ENCODE peak calls at places on chromosomes 4 and X, in eight cellular contexts. One of them, this sample, is unnamed.

GRCh38 chrX:20571611-20572010 is 304.9 kb upstream of the RPS6KA3 start:
- DNase-seq in NB4: peak
- DNase-seq in tibial nerve: no peak
- DNase-seq in psoas muscle: no peak
- DNase-seq in nephron progenitor cell: no peak
- DNase-seq in GM10248: no peak
- DNase-seq in choroid plexus epithelial cell: peak
- DNase-seq in Caco-2: no peak
- DNase-seq in this sample: no peak

GRCh38 chr4:76407440-76408119 is 13.4 kb downstream of the CCDC158 start:
- DNase-seq in NB4: no peak
- DNase-seq in tibial nerve: no peak
- DNase-seq in psoas muscle: no peak
- DNase-seq in nephron progenitor cell: no peak
- DNase-seq in GM10248: no peak
- DNase-seq in choroid plexus epithelial cell: no peak
- DNase-seq in Caco-2: no peak
- DNase-seq in this sample: no peak

GRCh38 chr4:42654606-42655005 is 2.3 kb downstream of the ATP8A1 start:
- DNase-seq in NB4: peak
- DNase-seq in tibial nerve: no peak
- DNase-seq in psoas muscle: no peak
- DNase-seq in nephron progenitor cell: no peak
- DNase-seq in GM10248: no peak
- DNase-seq in choroid plexus epithelial cell: peak
- DNase-seq in Caco-2: peak
- DNase-seq in this sample: no peak

GRCh38 chr4:114087596-114088230 is 108.3 kb upstream of the ARSJ start:
- DNase-seq in NB4: no peak
- DNase-seq in tibial nerve: no peak
- DNase-seq in psoas muscle: no peak
- DNase-seq in nephron progenitor cell: no peak
- DNase-seq in GM10248: no peak
- DNase-seq in choroid plexus epithelial cell: peak
- DNase-seq in Caco-2: no peak
- DNase-seq in this sample: no peak

GRCh38 chr4:8171941-8172924 is 13.6 kb upstream of the ABLIM2 start:
- DNase-seq in NB4: no peak
- DNase-seq in tibial nerve: no peak
- DNase-seq in psoas muscle: peak
- DNase-seq in nephron progenitor cell: no peak
- DNase-seq in GM10248: peak
- DNase-seq in choroid plexus epithelial cell: peak
- DNase-seq in Caco-2: no peak
- DNase-seq in this sample: no peak

GRCh38 chr4:152976466-152976761 is 40.3 kb downstream of the FHDC1 start:
- DNase-seq in NB4: no peak
- DNase-seq in tibial nerve: no peak
- DNase-seq in psoas muscle: no peak
- DNase-seq in nephron progenitor cell: no peak
- DNase-seq in GM10248: no peak
- DNase-seq in choroid plexus epithelial cell: no peak
- DNase-seq in Caco-2: no peak
- DNase-seq in this sample: no peak

GRCh38 chr4:73674451-73674919 is 54.2 kb upstream of the RASSF6 start:
- DNase-seq in NB4: no peak
- DNase-seq in tibial nerve: no peak
- DNase-seq in psoas muscle: no peak
- DNase-seq in nephron progenitor cell: no peak
- DNase-seq in GM10248: no peak
- DNase-seq in choroid plexus epithelial cell: peak
- DNase-seq in Caco-2: no peak
- DNase-seq in this sample: no peak

GRCh38 chrX:7158468-7158990 is 10.6 kb upstream of the PUDP start:
- DNase-seq in NB4: no peak
- DNase-seq in tibial nerve: no peak
- DNase-seq in psoas muscle: no peak
- DNase-seq in nephron progenitor cell: no peak
- DNase-seq in GM10248: no peak
- DNase-seq in choroid plexus epithelial cell: peak
- DNase-seq in Caco-2: no peak
- DNase-seq in this sample: no peak

GRCh38 chr4:3765271-3766206 is 646 bp upstream of the ADRA2C start:
- DNase-seq in NB4: no peak
- DNase-seq in tibial nerve: no peak
- DNase-seq in psoas muscle: peak
- DNase-seq in nephron progenitor cell: peak
- DNase-seq in GM10248: no peak
- DNase-seq in choroid plexus epithelial cell: peak
- DNase-seq in Caco-2: no peak
- DNase-seq in this sample: peak

GRCh38 chr4:93791570-93792195 is 36.9 kb upstream of the ATOH1 start:
- DNase-seq in NB4: peak
- DNase-seq in tibial nerve: peak
- DNase-seq in psoas muscle: no peak
- DNase-seq in nephron progenitor cell: peak
- DNase-seq in GM10248: peak
- DNase-seq in choroid plexus epithelial cell: peak
- DNase-seq in Caco-2: peak
- DNase-seq in this sample: peak

GRCh38 chrX:23745786-23746185 is 2.7 kb upstream of the ACOT9 start:
- DNase-seq in NB4: no peak
- DNase-seq in tibial nerve: no peak
- DNase-seq in psoas muscle: no peak
- DNase-seq in nephron progenitor cell: no peak
- DNase-seq in GM10248: no peak
- DNase-seq in choroid plexus epithelial cell: no peak
- DNase-seq in Caco-2: no peak
- DNase-seq in this sample: no peak

GRCh38 chr4:48025005-48025404 is 8.4 kb downstream of the NIPAL1 start:
- DNase-seq in NB4: no peak
- DNase-seq in tibial nerve: no peak
- DNase-seq in psoas muscle: no peak
- DNase-seq in nephron progenitor cell: no peak
- DNase-seq in GM10248: no peak
- DNase-seq in choroid plexus epithelial cell: peak
- DNase-seq in Caco-2: no peak
- DNase-seq in this sample: no peak

GRCh38 chr4:97998203-97998602 is 145.1 kb downstream of the STPG2 start:
- DNase-seq in NB4: no peak
- DNase-seq in tibial nerve: no peak
- DNase-seq in psoas muscle: no peak
- DNase-seq in nephron progenitor cell: no peak
- DNase-seq in GM10248: no peak
- DNase-seq in choroid plexus epithelial cell: no peak
- DNase-seq in Caco-2: no peak
- DNase-seq in this sample: no peak

GRCh38 chrX:40207626-40208025 is 109.9 kb upstream of the BCOR start:
- DNase-seq in NB4: peak
- DNase-seq in tibial nerve: no peak
- DNase-seq in psoas muscle: no peak
- DNase-seq in nephron progenitor cell: no peak
- DNase-seq in GM10248: no peak
- DNase-seq in choroid plexus epithelial cell: no peak
- DNase-seq in Caco-2: no peak
- DNase-seq in this sample: no peak

GRCh38 chr4:9867746-9868425 is 86.5 kb downstream of the DRD5 start:
- DNase-seq in NB4: no peak
- DNase-seq in tibial nerve: no peak
- DNase-seq in psoas muscle: no peak
- DNase-seq in nephron progenitor cell: peak
- DNase-seq in GM10248: no peak
- DNase-seq in choroid plexus epithelial cell: no peak
- DNase-seq in Caco-2: no peak
- DNase-seq in this sample: no peak

GRCh38 chr4:96295143-96295763 is 455.4 kb downstream of the PDHA2 start:
- DNase-seq in NB4: no peak
- DNase-seq in tibial nerve: no peak
- DNase-seq in psoas muscle: no peak
- DNase-seq in nephron progenitor cell: no peak
- DNase-seq in GM10248: no peak
- DNase-seq in choroid plexus epithelial cell: peak
- DNase-seq in Caco-2: no peak
- DNase-seq in this sample: no peak

GRCh38 chr4:48546336-48546735 is 56.3 kb downstream of the ZAR1 start:
- DNase-seq in NB4: peak
- DNase-seq in tibial nerve: no peak
- DNase-seq in psoas muscle: no peak
- DNase-seq in nephron progenitor cell: peak
- DNase-seq in GM10248: no peak
- DNase-seq in choroid plexus epithelial cell: peak
- DNase-seq in Caco-2: peak
- DNase-seq in this sample: no peak

GRCh38 chr4:112296949-112297483 is at the start of gene ALPK1:
- DNase-seq in NB4: peak
- DNase-seq in tibial nerve: no peak
- DNase-seq in psoas muscle: no peak
- DNase-seq in nephron progenitor cell: no peak
- DNase-seq in GM10248: no peak
- DNase-seq in choroid plexus epithelial cell: peak
- DNase-seq in Caco-2: no peak
- DNase-seq in this sample: no peak

GRCh38 chr4:7655549-7656243 is 221.0 kb upstream of the PSAPL1 start:
- DNase-seq in NB4: no peak
- DNase-seq in tibial nerve: no peak
- DNase-seq in psoas muscle: peak
- DNase-seq in nephron progenitor cell: peak
- DNase-seq in GM10248: no peak
- DNase-seq in choroid plexus epithelial cell: peak
- DNase-seq in Caco-2: no peak
- DNase-seq in this sample: no peak

GRCh38 chrX:47200385-47201150 is 6.9 kb downstream of the UBA1 start:
- DNase-seq in NB4: no peak
- DNase-seq in tibial nerve: peak
- DNase-seq in psoas muscle: peak
- DNase-seq in nephron progenitor cell: no peak
- DNase-seq in GM10248: no peak
- DNase-seq in choroid plexus epithelial cell: peak
- DNase-seq in Caco-2: no peak
- DNase-seq in this sample: no peak

GRCh38 chr4:128737098-128737513 is 72.4 kb upstream of the JADE1 start:
- DNase-seq in NB4: peak
- DNase-seq in tibial nerve: no peak
- DNase-seq in psoas muscle: no peak
- DNase-seq in nephron progenitor cell: no peak
- DNase-seq in GM10248: no peak
- DNase-seq in choroid plexus epithelial cell: no peak
- DNase-seq in Caco-2: no peak
- DNase-seq in this sample: no peak

GRCh38 chr4:107719211-107719926 is 665 bp downstream of the PAPSS1 start:
- DNase-seq in NB4: peak
- DNase-seq in tibial nerve: peak
- DNase-seq in psoas muscle: peak
- DNase-seq in nephron progenitor cell: no peak
- DNase-seq in GM10248: peak
- DNase-seq in choroid plexus epithelial cell: peak
- DNase-seq in Caco-2: peak
- DNase-seq in this sample: no peak

GRCh38 chr4:94419956-94420355 is 31.8 kb upstream of the PDLIM5 start:
- DNase-seq in NB4: no peak
- DNase-seq in tibial nerve: no peak
- DNase-seq in psoas muscle: no peak
- DNase-seq in nephron progenitor cell: no peak
- DNase-seq in GM10248: no peak
- DNase-seq in choroid plexus epithelial cell: peak
- DNase-seq in Caco-2: no peak
- DNase-seq in this sample: no peak

GRCh38 chrX:68307767-68308166 is 125.5 kb downstream of the OPHN1 start:
- DNase-seq in NB4: peak
- DNase-seq in tibial nerve: no peak
- DNase-seq in psoas muscle: no peak
- DNase-seq in nephron progenitor cell: no peak
- DNase-seq in GM10248: no peak
- DNase-seq in choroid plexus epithelial cell: peak
- DNase-seq in Caco-2: no peak
- DNase-seq in this sample: no peak

GRCh38 chr4:93605163-93605562 is 223.4 kb upstream of the ATOH1 start:
- DNase-seq in NB4: no peak
- DNase-seq in tibial nerve: no peak
- DNase-seq in psoas muscle: no peak
- DNase-seq in nephron progenitor cell: no peak
- DNase-seq in GM10248: no peak
- DNase-seq in choroid plexus epithelial cell: no peak
- DNase-seq in Caco-2: no peak
- DNase-seq in this sample: no peak

GRCh38 chrX:77597090-77597489 is 149.9 kb downstream of the FGF16 start:
- DNase-seq in NB4: peak
- DNase-seq in tibial nerve: no peak
- DNase-seq in psoas muscle: no peak
- DNase-seq in nephron progenitor cell: no peak
- DNase-seq in GM10248: no peak
- DNase-seq in choroid plexus epithelial cell: peak
- DNase-seq in Caco-2: no peak
- DNase-seq in this sample: no peak

GRCh38 chr4:169098054-169098896 is 88.2 kb upstream of the CBR4 start:
- DNase-seq in NB4: peak
- DNase-seq in tibial nerve: no peak
- DNase-seq in psoas muscle: no peak
- DNase-seq in nephron progenitor cell: no peak
- DNase-seq in GM10248: no peak
- DNase-seq in choroid plexus epithelial cell: peak
- DNase-seq in Caco-2: no peak
- DNase-seq in this sample: no peak

GRCh38 chrX:130575831-130576404 is 174.1 kb downstream of the RBMX2 start:
- DNase-seq in NB4: peak
- DNase-seq in tibial nerve: no peak
- DNase-seq in psoas muscle: peak
- DNase-seq in nephron progenitor cell: peak
- DNase-seq in GM10248: peak
- DNase-seq in choroid plexus epithelial cell: peak
- DNase-seq in Caco-2: no peak
- DNase-seq in this sample: peak
- TF ChIP-seq CTCF in NB4: peak
- TF ChIP-seq CTCF in tibial nerve: peak
- TF ChIP-seq CTCF in psoas muscle: peak
- TF ChIP-seq CTCF in nephron progenitor cell: peak
- TF ChIP-seq CTCF in GM10248: peak
- TF ChIP-seq CTCF in choroid plexus epithelial cell: peak
- TF ChIP-seq CTCF in Caco-2: peak
- TF ChIP-seq CTCF in this sample: peak

GRCh38 chr4:80125252-80126177 is 52.5 kb upstream of the ANTXR2 start:
- DNase-seq in NB4: peak
- DNase-seq in tibial nerve: no peak
- DNase-seq in psoas muscle: no peak
- DNase-seq in nephron progenitor cell: no peak
- DNase-seq in GM10248: peak
- DNase-seq in choroid plexus epithelial cell: peak
- DNase-seq in Caco-2: no peak
- DNase-seq in this sample: no peak
- TF ChIP-seq CTCF in NB4: peak
- TF ChIP-seq CTCF in tibial nerve: peak
- TF ChIP-seq CTCF in psoas muscle: peak
- TF ChIP-seq CTCF in nephron progenitor cell: no peak
- TF ChIP-seq CTCF in GM10248: peak
- TF ChIP-seq CTCF in choroid plexus epithelial cell: peak
- TF ChIP-seq CTCF in Caco-2: peak
- TF ChIP-seq CTCF in this sample: peak

GRCh38 chr4:119664168-119664907 is 35.7 kb upstream of the PDE5A start:
- DNase-seq in NB4: no peak
- DNase-seq in tibial nerve: no peak
- DNase-seq in psoas muscle: no peak
- DNase-seq in nephron progenitor cell: no peak
- DNase-seq in GM10248: no peak
- DNase-seq in choroid plexus epithelial cell: peak
- DNase-seq in Caco-2: no peak
- DNase-seq in this sample: no peak
- TF ChIP-seq CTCF in NB4: no peak
- TF ChIP-seq CTCF in tibial nerve: no peak
- TF ChIP-seq CTCF in psoas muscle: no peak
- TF ChIP-seq CTCF in nephron progenitor cell: no peak
- TF ChIP-seq CTCF in GM10248: no peak
- TF ChIP-seq CTCF in choroid plexus epithelial cell: no peak
- TF ChIP-seq CTCF in Caco-2: no peak
- TF ChIP-seq CTCF in this sample: no peak

GRCh38 chrX:54540289-54540688 is 10.3 kb downstream of the GNL3L start:
- DNase-seq in NB4: no peak
- DNase-seq in tibial nerve: no peak
- DNase-seq in psoas muscle: no peak
- DNase-seq in nephron progenitor cell: no peak
- DNase-seq in GM10248: no peak
- DNase-seq in choroid plexus epithelial cell: peak
- DNase-seq in Caco-2: no peak
- DNase-seq in this sample: no peak
- TF ChIP-seq CTCF in NB4: no peak
- TF ChIP-seq CTCF in tibial nerve: no peak
- TF ChIP-seq CTCF in psoas muscle: no peak
- TF ChIP-seq CTCF in nephron progenitor cell: no peak
- TF ChIP-seq CTCF in GM10248: no peak
- TF ChIP-seq CTCF in choroid plexus epithelial cell: peak
- TF ChIP-seq CTCF in Caco-2: no peak
- TF ChIP-seq CTCF in this sample: no peak

This sample was measured in progenitor cell of endocrine pancreas.